ENCODE peak calls at places on chromosomes 7 and 10, in eight cellular contexts. Z is lower leg skin, Q is coronary artery, M is H1, P is cardiac muscle cell, L is pancreas, H is OCI-LY7, O is fibroblast of mammary gland. D is an unnamed sample.

GRCh38 chr10:125911990-125912389 is 15.6 kb downstream of the FANK1 start:
- DNase-seq in M (no peak), H (no peak), Z (no peak), O (no peak), Q (no peak), L (peak; percentile 86), P (no peak), D (no peak)

GRCh38 chr10:43408710-43409384 is at the start of gene HNRNPF:
- DNase-seq in O (peak; percentile 93), Q (peak; percentile 96), L (peak; percentile 95), M (peak; percentile 97), P (peak; percentile 96), H (peak; percentile 97), Z (peak; percentile 90), D (peak; percentile 79)

GRCh38 chr7:603152-603941 is 83.7 kb upstream of the PDGFA start:
- DNase-seq in P (no peak), Q (peak; percentile 72), O (no peak), H (no peak), L (no peak), M (no peak), Z (no peak), D (no peak)

GRCh38 chr10:86306628-86307278 is 59.8 kb downstream of the GRID1 start:
- DNase-seq in M (peak; percentile 71), P (peak; percentile 84), Q (no peak), O (peak; percentile 6), H (peak; percentile 27), L (no peak), Z (no peak), D (no peak)

GRCh38 chr7:29989257-29989995 is at the start of gene SCRN1:
- DNase-seq in Q (peak; percentile 74), M (peak; percentile 70), P (peak; percentile 69), Z (no peak), H (peak; percentile 81), L (peak; percentile 56), O (no peak), D (no peak)

GRCh38 chr7:54874804-54875203 is 115.8 kb upstream of the SEC61G start:
- DNase-seq in H (no peak), Z (no peak), O (no peak), L (no peak), M (no peak), Q (no peak), P (no peak), D (no peak)

GRCh38 chr10:4194231-4194630 is 409.2 kb upstream of the KLF6 start:
- DNase-seq in O (peak; percentile 62), M (no peak), H (no peak), P (no peak), Q (no peak), Z (no peak), L (no peak), D (no peak)

GRCh38 chr7:130426541-130426940 is 14.3 kb downstream of the CEP41 start:
- DNase-seq in H (no peak), Q (no peak), Z (no peak), L (no peak), O (no peak), M (no peak), P (no peak), D (no peak)

GRCh38 chr7:144670251-144670650 is 165.6 kb downstream of the TPK1 start:
- DNase-seq in H (peak; percentile 5), Z (peak; percentile 28), M (no peak), L (no peak), O (peak; percentile 76), Q (no peak), P (no peak), D (peak; percentile 94)

GRCh38 chr7:34523233-34523918 is 134.6 kb upstream of the NPSR1 start:
- DNase-seq in Q (no peak), O (peak; percentile 1), P (no peak), H (no peak), L (no peak), Z (no peak), M (no peak), D (peak; percentile 7)

GRCh38 chr10:70615784-70616511 is 13.4 kb upstream of the PRF1 start:
- DNase-seq in P (no peak), Q (no peak), Z (peak; percentile 7), O (peak; percentile 31), H (no peak), L (no peak), M (peak; percentile 17), D (no peak)

GRCh38 chr7:142782922-142783900 is 12.4 kb downstream of the PRSS2 start:
- DNase-seq in Z (peak; percentile 86), H (peak; percentile 96), L (peak; percentile 90), Q (peak; percentile 88), M (peak; percentile 89), O (peak; percentile 92), P (peak; percentile 94), D (peak; percentile 62)

GRCh38 chr10:43396061-43396927 is 12.7 kb downstream of the HNRNPF start:
- DNase-seq in L (peak; percentile 83), M (peak; percentile 85), Q (peak; percentile 86), Z (peak; percentile 62), O (peak; percentile 54), H (peak; percentile 83), P (peak; percentile 88), D (no peak)

GRCh38 chr10:35074266-35074665 is 15.9 kb downstream of the CUL2 start:
- DNase-seq in Z (no peak), M (no peak), L (no peak), P (no peak), O (peak; percentile 41), Q (no peak), H (no peak), D (no peak)

GRCh38 chr10:121598261-121599249 is at the start of gene FGFR2:
- DNase-seq in L (peak; percentile 75), Z (peak; percentile 51), M (peak; percentile 90), O (peak; percentile 17), H (no peak), Q (peak; percentile 86), P (peak; percentile 96), D (peak; percentile 12)

GRCh38 chr7:127021857-127022256 is 230.9 kb downstream of the GRM8 start:
- DNase-seq in O (no peak), Q (no peak), L (no peak), Z (no peak), P (no peak), H (no peak), M (no peak), D (no peak)

GRCh38 chr7:23679898-23680416 is at the start of gene FAM221A:
- DNase-seq in M (peak; percentile 86), P (peak; percentile 83), L (peak; percentile 93), O (peak; percentile 57), Q (peak; percentile 91), H (peak; percentile 79), Z (peak; percentile 72), D (peak; percentile 57)

GRCh38 chr7:3207387-3207786 is 93.7 kb upstream of the SDK1 start:
- DNase-seq in L (no peak), M (peak; percentile 22), H (no peak), Z (no peak), Q (no peak), O (no peak), P (no peak), D (no peak)

GRCh38 chr7:42739591-42739990 is 172.3 kb downstream of the C7orf25 start:
- DNase-seq in Q (no peak), M (no peak), H (no peak), O (peak; percentile 55), Z (peak; percentile 34), P (no peak), L (no peak), D (no peak)

GRCh38 chr10:84574101-84574500 is 245.7 kb downstream of the CCSER2 start:
- DNase-seq in O (no peak), P (no peak), M (no peak), H (no peak), Z (no peak), L (no peak), Q (no peak), D (no peak)
- TF ChIP-seq CTCF in O (no peak), P (no peak), M (no peak), H (peak; percentile 46), Z (no peak), L (no peak), Q (no peak), D (no peak)

DNA sequence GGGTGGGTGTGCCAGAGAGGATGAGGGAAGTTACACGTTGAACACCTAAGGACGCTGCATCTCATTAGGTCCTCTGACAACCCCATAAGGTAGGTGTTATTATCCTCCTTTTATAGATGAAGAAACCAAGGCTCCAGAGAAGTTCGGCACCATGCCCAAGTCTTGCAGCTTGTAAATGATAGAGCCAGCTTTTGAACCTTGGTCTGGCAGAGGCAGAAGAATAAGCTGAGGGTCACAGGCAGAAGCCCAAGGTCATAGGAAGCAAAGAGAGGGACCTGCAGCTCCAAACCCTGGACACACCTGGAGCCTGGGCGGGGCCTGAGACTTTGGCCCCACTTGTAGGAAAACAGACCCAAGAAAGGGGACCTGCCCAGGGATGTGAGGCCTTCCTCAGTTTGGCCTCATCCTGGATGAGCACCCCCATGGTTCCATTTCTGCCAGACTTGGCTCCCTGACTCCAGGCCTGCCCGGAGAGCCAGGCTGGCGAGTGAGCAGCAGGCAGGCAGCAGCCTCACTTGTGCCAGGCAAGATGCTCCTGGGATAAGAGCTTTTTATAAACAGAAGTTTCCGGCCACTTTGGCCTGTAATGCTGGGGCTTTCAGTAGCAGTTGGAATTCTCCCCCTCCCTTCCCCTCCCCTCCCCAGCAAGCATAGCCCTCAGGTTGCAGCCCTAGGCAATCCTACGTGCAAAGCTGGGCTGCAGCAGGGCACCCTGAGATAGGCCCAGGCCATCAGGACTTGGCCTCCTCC is 2.4 kb downstream of the KCNH2 start:
- DNase-seq in M (no peak), O (no peak), H (peak; percentile 36), L (no peak), P (no peak), Q (no peak), Z (no peak), D (no peak)
- H3K4me3 ChIP-seq in M (peak overlapping the region; percentile 57), O (no peak overlapping the region), H (peak overlapping the region; percentile 72), L (peak overlapping the region; percentile 57), P (peak overlapping the region; percentile 82), Q (peak overlapping the region; percentile 70), Z (no peak overlapping the region), D (peak overlapping the region; percentile 55)

GRCh38 chr7:132394283-132395003 is 181.8 kb downstream of the PLXNA4 start:
- DNase-seq in P (no peak), Q (no peak), Z (no peak), M (no peak), L (no peak), O (peak; percentile 25), H (peak; percentile 4), D (no peak)
- TF ChIP-seq CTCF in P (peak; percentile 21), Q (no peak), Z (no peak), M (no peak), L (no peak), O (peak; percentile 21), H (peak; percentile 52), D (no peak)

GRCh38 chr7:46569117-46569433 is 648.0 kb upstream of the IGFBP3 start:
- DNase-seq in M (no peak), Z (no peak), O (no peak), P (no peak), Q (no peak), H (no peak), L (no peak), D (no peak)
- H3K4me3 ChIP-seq in M (no peak overlapping the region), Z (no peak overlapping the region), O (no peak overlapping the region), P (no peak overlapping the region), Q (no peak overlapping the region), H (no peak overlapping the region), L (no peak overlapping the region), D (no peak overlapping the region)

GRCh38 chr7:77895905-77896304 is 97.3 kb downstream of the PHTF2 start:
- DNase-seq in H (no peak), Z (no peak), P (no peak), Q (no peak), L (no peak), M (no peak), O (no peak), D (no peak)
- TF ChIP-seq CTCF in H (no peak), Z (no peak), P (no peak), Q (no peak), L (no peak), M (no peak), O (no peak), D (no peak)

D was measured in retinal pigment epithelial cell.